ENCODE peak calls at places on chromosome X, in seven cellular contexts. G, O, X, L, U, K and E are unnamed samples.

GRCh38 chrX:2507904-2508630 is 7.3 kb upstream of the DHRSX start:
- DNase-seq in G (no peak), O (no peak), X (no peak), L (no peak), U (no peak), K (no peak), E (no peak)

GRCh38 chrX:150693782-150694574 is 782 bp downstream of the MTMR1 start:
- DNase-seq in G (peak), O (peak), X (peak), L (peak), U (peak), K (peak), E (peak)

GRCh38 chrX:39506131-39506530 is 591.6 kb downstream of the BCOR start:
- DNase-seq in G (no peak), O (no peak), X (no peak), L (no peak), U (no peak), K (no peak), E (no peak)

GRCh38 chrX:124194903-124195302 is 137.6 kb upstream of the TEX13D start:
- DNase-seq in G (no peak), O (no peak), X (no peak), L (no peak), U (no peak), K (no peak), E (no peak)

GRCh38 chrX:2692221-2693122 is 1.4 kb downstream of the CD99 start:
- DNase-seq in G (peak), O (no peak), X (no peak), L (peak), U (peak), K (no peak), E (no peak)

GRCh38 chrX:131288738-131289511 is at the start of gene IGSF1:
- DNase-seq in G (peak), O (no peak), X (no peak), L (peak), U (peak), K (no peak), E (no peak)

GRCh38 chrX:10725071-10725470 is 104.7 kb upstream of the MID1 start:
- DNase-seq in G (no peak), O (no peak), X (no peak), L (peak), U (no peak), K (no peak), E (no peak)

GRCh38 chrX:40849906-40850672 is 114.7 kb upstream of the MED14 start:
- DNase-seq in G (no peak), O (no peak), X (no peak), L (no peak), U (no peak), K (no peak), E (no peak)

GRCh38 chrX:30982467-30982866 is 89.4 kb downstream of the FTHL17 start:
- DNase-seq in G (no peak), O (no peak), X (no peak), L (no peak), U (no peak), K (no peak), E (no peak)

GRCh38 chrX:44971674-44972073 is 98.7 kb downstream of the KDM6A start:
- DNase-seq in G (no peak), O (no peak), X (no peak), L (no peak), U (no peak), K (no peak), E (no peak)

GRCh38 chrX:113059714-113060113 is 219.1 kb upstream of the AMOT start:
- DNase-seq in G (no peak), O (peak), X (no peak), L (no peak), U (no peak), K (no peak), E (no peak)